ENCODE peak calls at places on chromosomes 13 and 19, in ten cellular contexts. F, C, P, L, Z, M, S, H, R and X are unnamed samples.
A peak's percentile ranks its signal among the peaks of the same experiment; 100 is the strongest.

GRCh38 chr19:720691-721160 is 12.0 kb downstream of the PALM start:
- DNase-seq in F (no peak), C (no peak), P (no peak), L (no peak), Z (no peak), M (no peak), S (no peak), H (no peak), R (no peak), X (no peak)

GRCh38 chr19:10510301-10510802 is 6.9 kb downstream of the S1PR5 start:
- DNase-seq in F (peak; percentile 64), C (peak; percentile 29), P (peak; percentile 33), L (no peak), Z (no peak), M (peak; percentile 88), S (no peak), H (peak; percentile 80), R (no peak), X (peak; percentile 58)

GRCh38 chr13:41315466-41316047 is 4.5 kb downstream of the NAA16 start:
- DNase-seq in F (no peak), C (no peak), P (no peak), L (peak; percentile 28), Z (no peak), M (no peak), S (peak; percentile 62), H (no peak), R (no peak), X (no peak)

GRCh38 chr13:79749985-79750551 is 269.1 kb downstream of the NDFIP2 start:
- DNase-seq in F (peak; percentile 54), C (peak; percentile 54), P (peak; percentile 82), L (peak; percentile 98), Z (peak; percentile 88), M (peak; percentile 30), S (peak; percentile 97), H (no peak), R (peak; percentile 67), X (no peak)

GRCh38 chr19:6761053-6761676 is 6.1 kb downstream of the SH2D3A start:
- DNase-seq in F (peak; percentile 46), C (no peak), P (no peak), L (no peak), Z (no peak), M (no peak), S (no peak), H (no peak), R (no peak), X (no peak)

GRCh38 chr19:2820112-2820702 is 539 bp downstream of the ZNF554 start:
- DNase-seq in F (peak; percentile 71), C (peak; percentile 15), P (peak; percentile 42), L (no peak), Z (no peak), M (no peak), S (no peak), H (no peak), R (no peak), X (no peak)

GRCh38 chr13:23579886-23580706 is 9.9 kb downstream of the TNFRSF19 start:
- DNase-seq in F (peak; percentile 78), C (no peak), P (no peak), L (no peak), Z (no peak), M (no peak), S (no peak), H (no peak), R (no peak), X (no peak)

GRCh38 chr13:51269039-51269438 is 46.8 kb downstream of the FAM124A start:
- DNase-seq in F (no peak), C (no peak), P (no peak), L (peak; percentile 60), Z (no peak), M (no peak), S (no peak), H (no peak), R (no peak), X (no peak)

GRCh38 chr13:39835253-39835652 is 179.8 kb downstream of the COG6 start:
- DNase-seq in F (peak; percentile 56), C (peak; percentile 27), P (no peak), L (no peak), Z (no peak), M (no peak), S (no peak), H (no peak), R (no peak), X (no peak)

GRCh38 chr19:29873801-29874575 is 62.2 kb downstream of the CCNE1 start:
- DNase-seq in F (no peak), C (no peak), P (no peak), L (no peak), Z (no peak), M (no peak), S (no peak), H (no peak), R (no peak), X (no peak)
- TF ChIP-seq CTCF in F (peak; percentile 2), C (peak; percentile 43), P (no peak), L (no peak), Z (no peak), M (peak; percentile 10), S (no peak), H (no peak), R (peak; percentile 4), X (peak; percentile 9)

GRCh38 chr13:49791214-49791752 is 1.2 kb downstream of the KPNA3 start:
- DNase-seq in F (peak; percentile 50), C (peak; percentile 9), P (no peak), L (peak; percentile 26), Z (no peak), M (no peak), S (no peak), H (peak; percentile 48), R (no peak), X (no peak)
- TF ChIP-seq CTCF in F (no peak), C (no peak), P (no peak), L (no peak), Z (no peak), M (no peak), S (no peak), H (peak; percentile 57), R (no peak), X (no peak)

GRCh38 chr19:57406516-57407123 is 4.3 kb upstream of the ZNF17 start:
- DNase-seq in F (peak; percentile 85), C (peak; percentile 69), P (peak; percentile 61), L (peak; percentile 16), Z (peak; percentile 15), M (peak; percentile 92), S (no peak), H (peak; percentile 76), R (no peak), X (peak; percentile 62)
- TF ChIP-seq CTCF in F (peak; percentile 89), C (peak; percentile 88), P (peak; percentile 42), L (peak; percentile 91), Z (peak; percentile 86), M (peak; percentile 30), S (peak; percentile 91), H (peak; percentile 81), R (peak; percentile 16), X (peak; percentile 82)

DNA sequence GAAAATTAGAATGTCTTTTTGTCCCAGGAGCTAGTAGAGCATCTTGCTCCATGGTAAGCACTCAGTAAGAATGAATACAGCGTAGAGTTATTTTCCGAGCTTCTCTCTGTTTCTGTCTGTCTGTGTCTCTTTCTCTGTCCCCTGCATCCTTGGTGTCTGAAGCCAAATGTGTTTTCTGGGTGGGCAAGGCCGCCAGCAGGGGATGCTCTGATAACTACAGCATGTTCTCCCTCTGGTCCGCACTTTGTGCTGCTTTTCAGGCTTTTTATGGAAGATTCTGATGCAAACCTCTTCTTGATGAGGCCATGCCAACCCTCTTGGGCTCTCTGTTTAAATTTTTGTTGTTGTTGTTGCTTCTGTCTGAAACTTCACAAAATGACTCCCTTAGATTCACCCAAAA is 142.8 kb upstream of the UBL3 start:
- DNase-seq in F (no peak), C (no peak), P (no peak), L (no peak), Z (no peak), M (no peak), S (no peak), H (no peak), R (no peak), X (no peak)
- TF ChIP-seq CTCF in F (peak; percentile 12), C (no peak), P (no peak), L (no peak), Z (peak; percentile 29), M (no peak), S (no peak), H (no peak), R (no peak), X (no peak)

DNA sequence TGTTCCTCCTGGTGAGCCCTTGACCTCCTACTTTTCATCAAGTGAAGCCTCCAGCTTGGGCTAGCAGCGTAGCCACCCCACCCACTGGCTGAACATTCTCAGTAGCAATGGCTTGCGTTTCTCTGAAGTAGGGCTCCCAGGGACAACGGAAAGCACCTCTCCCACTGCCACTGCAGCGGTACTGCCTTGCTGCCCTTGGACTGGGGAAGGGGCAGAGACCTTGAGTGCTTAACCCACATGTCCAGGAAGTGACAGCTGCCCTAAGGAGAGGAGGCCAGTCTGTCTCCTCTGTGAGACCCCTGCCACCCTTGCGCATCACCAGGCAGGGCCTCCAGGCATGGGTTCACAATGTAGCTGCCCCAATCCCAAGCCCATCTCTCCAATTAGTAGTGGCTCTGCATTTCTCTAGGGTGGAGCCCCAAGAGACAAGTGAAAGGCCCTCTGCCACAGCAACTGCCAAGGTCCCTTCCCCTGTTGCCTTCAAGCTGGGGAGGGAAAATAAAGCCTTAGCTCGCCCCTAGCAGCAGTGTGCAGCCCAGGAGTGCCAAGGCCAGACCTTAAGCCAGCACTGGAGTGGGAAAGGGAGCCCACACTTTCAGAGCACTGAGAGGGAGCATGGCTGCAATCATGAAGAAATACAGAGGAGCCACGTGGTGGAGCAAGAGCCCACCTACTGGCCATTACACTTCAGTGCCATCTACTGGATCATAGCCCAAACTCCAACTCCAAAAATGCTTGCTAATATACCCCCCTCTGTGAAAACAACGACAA is 175.9 kb upstream of the TRPC4 start:
- DNase-seq in F (peak; percentile 52), C (peak; percentile 0), P (no peak), L (peak; percentile 27), Z (no peak), M (no peak), S (no peak), H (no peak), R (no peak), X (no peak)
- TF ChIP-seq CTCF in F (peak; percentile 64), C (peak; percentile 61), P (no peak), L (peak; percentile 60), Z (peak; percentile 73), M (peak; percentile 58), S (peak; percentile 60), H (peak; percentile 16), R (no peak), X (peak; percentile 66)